ENCODE peak calls at places on chromosome 9, in four cellular contexts. One of them, this sample, is unnamed.

GRCh38 chr9:12996971-12997370 is 222.2 kb downstream of the LURAP1L start:
- DNase-seq in CD4-positive, CD25-positive, alpha-beta regulatory T cell: no peak
- DNase-seq in activated T-cell treated with anti-CD3 and anti-CD28 coated beads for 48 hours: no peak
- DNase-seq in KBM-7: no peak
- DNase-seq in this sample: no peak

GRCh38 chr9:136516191-136516654 is 29.6 kb downstream of the NOTCH1 start:
- DNase-seq in KBM-7: no peak
- DNase-seq in CD4-positive, CD25-positive, alpha-beta regulatory T cell: no peak
- DNase-seq in activated T-cell treated with anti-CD3 and anti-CD28 coated beads for 48 hours: no peak
- DNase-seq in this sample: no peak

GRCh38 chr9:21616082-21616778 is 134.1 kb upstream of the IFNE start:
- DNase-seq in KBM-7: no peak
- DNase-seq in activated T-cell treated with anti-CD3 and anti-CD28 coated beads for 48 hours: no peak
- DNase-seq in CD4-positive, CD25-positive, alpha-beta regulatory T cell: no peak
- DNase-seq in this sample: no peak

GRCh38 chr9:10226996-10227395 is 385.8 kb downstream of the PTPRD start:
- DNase-seq in CD4-positive, CD25-positive, alpha-beta regulatory T cell: no peak
- DNase-seq in activated T-cell treated with anti-CD3 and anti-CD28 coated beads for 48 hours: no peak
- DNase-seq in KBM-7: no peak
- DNase-seq in this sample: no peak

GRCh38 chr9:80076105-80076504 is 504.3 kb downstream of the TLE4 start:
- DNase-seq in CD4-positive, CD25-positive, alpha-beta regulatory T cell: no peak
- DNase-seq in KBM-7: no peak
- DNase-seq in activated T-cell treated with anti-CD3 and anti-CD28 coated beads for 48 hours: no peak
- DNase-seq in this sample: no peak

GRCh38 chr9:128523199-128523925 is 18.8 kb downstream of the GLE1 start:
- DNase-seq in CD4-positive, CD25-positive, alpha-beta regulatory T cell: no peak
- DNase-seq in KBM-7: peak; percentile 35
- DNase-seq in activated T-cell treated with anti-CD3 and anti-CD28 coated beads for 48 hours: no peak
- DNase-seq in this sample: no peak

GRCh38 chr9:3526166-3526902 is 533 bp upstream of the RFX3 start:
- DNase-seq in KBM-7: peak; percentile 91
- DNase-seq in CD4-positive, CD25-positive, alpha-beta regulatory T cell: peak; percentile 84
- DNase-seq in activated T-cell treated with anti-CD3 and anti-CD28 coated beads for 48 hours: peak; percentile 83
- DNase-seq in this sample: peak; percentile 82

GRCh38 chr9:77460938-77461337 is 187.2 kb downstream of the GNA14 start:
- DNase-seq in CD4-positive, CD25-positive, alpha-beta regulatory T cell: no peak
- DNase-seq in KBM-7: no peak
- DNase-seq in activated T-cell treated with anti-CD3 and anti-CD28 coated beads for 48 hours: no peak
- DNase-seq in this sample: no peak

GRCh38 chr9:123649909-123650308 is 280.0 kb downstream of the DENND1A start:
- DNase-seq in CD4-positive, CD25-positive, alpha-beta regulatory T cell: no peak
- DNase-seq in activated T-cell treated with anti-CD3 and anti-CD28 coated beads for 48 hours: no peak
- DNase-seq in KBM-7: no peak
- DNase-seq in this sample: no peak

GRCh38 chr9:29241320-29241719 is 1668.0 kb upstream of the C9orf72 start:
- DNase-seq in activated T-cell treated with anti-CD3 and anti-CD28 coated beads for 48 hours: no peak
- DNase-seq in CD4-positive, CD25-positive, alpha-beta regulatory T cell: no peak
- DNase-seq in KBM-7: no peak
- DNase-seq in this sample: no peak

GRCh38 chr9:23557691-23558090 is 268.3 kb downstream of the ELAVL2 start:
- DNase-seq in CD4-positive, CD25-positive, alpha-beta regulatory T cell: no peak
- DNase-seq in activated T-cell treated with anti-CD3 and anti-CD28 coated beads for 48 hours: no peak
- DNase-seq in KBM-7: no peak
- DNase-seq in this sample: no peak

GRCh38 chr9:78325343-78325742 is 28.4 kb downstream of the PSAT1 start:
- DNase-seq in CD4-positive, CD25-positive, alpha-beta regulatory T cell: no peak
- DNase-seq in KBM-7: no peak
- DNase-seq in activated T-cell treated with anti-CD3 and anti-CD28 coated beads for 48 hours: no peak
- DNase-seq in this sample: no peak

GRCh38 chr9:15377625-15378252 is 44.9 kb upstream of the SNAPC3 start:
- DNase-seq in CD4-positive, CD25-positive, alpha-beta regulatory T cell: no peak
- DNase-seq in KBM-7: no peak
- DNase-seq in activated T-cell treated with anti-CD3 and anti-CD28 coated beads for 48 hours: no peak
- DNase-seq in this sample: no peak

This sample was measured in GDM1.